ENCODE peak calls at places on chromosomes 1 and 21, in ten cellular contexts. One of them, this sample, is unnamed.

GRCh38 chr21:38599381-38599975 is 101.2 kb upstream of the ERG start:
- DNase-seq in pancreas: no peak
- DNase-seq in lung: no peak
- DNase-seq in NCI-H2081 treated with DMSO at 0.1 percent for 48 hours: no peak
- DNase-seq in EL: no peak
- DNase-seq in stimulated activated CD4-positive, alpha-beta T cell treated with anti-CD3 and anti-CD28 coated beads, Interleukin-4, amount 100 ng/mL, for 24 hours: no peak
- DNase-seq in RWPE1: no peak
- DNase-seq in T-cell: no peak
- DNase-seq in KBM-7: peak; percentile 4
- DNase-seq in activated CD4-positive, CD25-positive, alpha-beta regulatory T cell: no peak
- DNase-seq in this sample: no peak

GRCh38 chr1:119081267-119081666 is 59.2 kb downstream of the WARS2 start:
- DNase-seq in pancreas: no peak
- DNase-seq in lung: no peak
- DNase-seq in NCI-H2081 treated with DMSO at 0.1 percent for 48 hours: no peak
- DNase-seq in EL: peak; percentile 19
- DNase-seq in stimulated activated CD4-positive, alpha-beta T cell treated with anti-CD3 and anti-CD28 coated beads, Interleukin-4, amount 100 ng/mL, for 24 hours: no peak
- DNase-seq in RWPE1: no peak
- DNase-seq in T-cell: no peak
- DNase-seq in KBM-7: no peak
- DNase-seq in activated CD4-positive, CD25-positive, alpha-beta regulatory T cell: no peak
- DNase-seq in this sample: no peak

GRCh38 chr1:30332100-30333094 is 391.0 kb downstream of the MATN1 start:
- DNase-seq in pancreas: no peak
- DNase-seq in lung: peak; percentile 24
- DNase-seq in NCI-H2081 treated with DMSO at 0.1 percent for 48 hours: no peak
- DNase-seq in EL: no peak
- DNase-seq in stimulated activated CD4-positive, alpha-beta T cell treated with anti-CD3 and anti-CD28 coated beads, Interleukin-4, amount 100 ng/mL, for 24 hours: no peak
- DNase-seq in RWPE1: no peak
- DNase-seq in T-cell: no peak
- DNase-seq in KBM-7: no peak
- DNase-seq in activated CD4-positive, CD25-positive, alpha-beta regulatory T cell: no peak
- DNase-seq in this sample: no peak

GRCh38 chr1:100325415-100326324 is 26.6 kb upstream of the CDC14A start:
- DNase-seq in pancreas: no peak
- DNase-seq in lung: no peak
- DNase-seq in NCI-H2081 treated with DMSO at 0.1 percent for 48 hours: no peak
- DNase-seq in EL: no peak
- DNase-seq in stimulated activated CD4-positive, alpha-beta T cell treated with anti-CD3 and anti-CD28 coated beads, Interleukin-4, amount 100 ng/mL, for 24 hours: no peak
- DNase-seq in RWPE1: peak; percentile 5
- DNase-seq in T-cell: no peak
- DNase-seq in KBM-7: no peak
- DNase-seq in activated CD4-positive, CD25-positive, alpha-beta regulatory T cell: no peak
- DNase-seq in this sample: no peak

GRCh38 chr1:232635279-232635678 is 5.3 kb upstream of the SIPA1L2 start:
- DNase-seq in pancreas: no peak
- DNase-seq in lung: no peak
- DNase-seq in NCI-H2081 treated with DMSO at 0.1 percent for 48 hours: no peak
- DNase-seq in EL: no peak
- DNase-seq in stimulated activated CD4-positive, alpha-beta T cell treated with anti-CD3 and anti-CD28 coated beads, Interleukin-4, amount 100 ng/mL, for 24 hours: no peak
- DNase-seq in RWPE1: no peak
- DNase-seq in T-cell: no peak
- DNase-seq in KBM-7: no peak
- DNase-seq in activated CD4-positive, CD25-positive, alpha-beta regulatory T cell: no peak
- DNase-seq in this sample: no peak

GRCh38 chr1:93907718-93908117 is 1.5 kb downstream of the GCLM start:
- DNase-seq in pancreas: no peak
- DNase-seq in lung: no peak
- DNase-seq in NCI-H2081 treated with DMSO at 0.1 percent for 48 hours: no peak
- DNase-seq in EL: peak; percentile 71
- DNase-seq in stimulated activated CD4-positive, alpha-beta T cell treated with anti-CD3 and anti-CD28 coated beads, Interleukin-4, amount 100 ng/mL, for 24 hours: no peak
- DNase-seq in RWPE1: no peak
- DNase-seq in T-cell: no peak
- DNase-seq in KBM-7: no peak
- DNase-seq in activated CD4-positive, CD25-positive, alpha-beta regulatory T cell: no peak
- DNase-seq in this sample: peak; percentile 77

GRCh38 chr1:112673589-112674439 is 645 bp upstream of the MOV10 start:
- DNase-seq in pancreas: peak; percentile 27
- DNase-seq in lung: no peak
- DNase-seq in NCI-H2081 treated with DMSO at 0.1 percent for 48 hours: no peak
- DNase-seq in EL: peak; percentile 74
- DNase-seq in stimulated activated CD4-positive, alpha-beta T cell treated with anti-CD3 and anti-CD28 coated beads, Interleukin-4, amount 100 ng/mL, for 24 hours: no peak
- DNase-seq in RWPE1: peak; percentile 20
- DNase-seq in T-cell: no peak
- DNase-seq in KBM-7: peak; percentile 38
- DNase-seq in activated CD4-positive, CD25-positive, alpha-beta regulatory T cell: no peak
- DNase-seq in this sample: peak; percentile 79

GRCh38 chr1:19067912-19068638 is 111.6 kb upstream of the IFFO2 start:
- DNase-seq in pancreas: no peak
- DNase-seq in lung: no peak
- DNase-seq in NCI-H2081 treated with DMSO at 0.1 percent for 48 hours: no peak
- DNase-seq in EL: no peak
- DNase-seq in stimulated activated CD4-positive, alpha-beta T cell treated with anti-CD3 and anti-CD28 coated beads, Interleukin-4, amount 100 ng/mL, for 24 hours: no peak
- DNase-seq in RWPE1: no peak
- DNase-seq in T-cell: no peak
- DNase-seq in KBM-7: no peak
- DNase-seq in activated CD4-positive, CD25-positive, alpha-beta regulatory T cell: no peak
- DNase-seq in this sample: no peak

GRCh38 chr1:19468397-19468956 is 16.9 kb downstream of the CAPZB start:
- DNase-seq in pancreas: no peak
- DNase-seq in lung: no peak
- DNase-seq in NCI-H2081 treated with DMSO at 0.1 percent for 48 hours: no peak
- DNase-seq in EL: no peak
- DNase-seq in stimulated activated CD4-positive, alpha-beta T cell treated with anti-CD3 and anti-CD28 coated beads, Interleukin-4, amount 100 ng/mL, for 24 hours: peak; percentile 69
- DNase-seq in RWPE1: peak; percentile 65
- DNase-seq in T-cell: peak; percentile 55
- DNase-seq in KBM-7: peak; percentile 70
- DNase-seq in activated CD4-positive, CD25-positive, alpha-beta regulatory T cell: no peak
- DNase-seq in this sample: no peak

GRCh38 chr1:85330206-85330605 is 53.8 kb upstream of the BCL10 start:
- DNase-seq in pancreas: no peak
- DNase-seq in lung: peak; percentile 52
- DNase-seq in NCI-H2081 treated with DMSO at 0.1 percent for 48 hours: no peak
- DNase-seq in EL: peak; percentile 97
- DNase-seq in stimulated activated CD4-positive, alpha-beta T cell treated with anti-CD3 and anti-CD28 coated beads, Interleukin-4, amount 100 ng/mL, for 24 hours: no peak
- DNase-seq in RWPE1: peak; percentile 68
- DNase-seq in T-cell: no peak
- DNase-seq in KBM-7: no peak
- DNase-seq in activated CD4-positive, CD25-positive, alpha-beta regulatory T cell: no peak
- DNase-seq in this sample: peak; percentile 77

GRCh38 chr1:212302745-212303383 is 17.7 kb downstream of the PPP2R5A start:
- DNase-seq in pancreas: no peak
- DNase-seq in lung: no peak
- DNase-seq in NCI-H2081 treated with DMSO at 0.1 percent for 48 hours: no peak
- DNase-seq in EL: peak; percentile 22
- DNase-seq in stimulated activated CD4-positive, alpha-beta T cell treated with anti-CD3 and anti-CD28 coated beads, Interleukin-4, amount 100 ng/mL, for 24 hours: no peak
- DNase-seq in RWPE1: no peak
- DNase-seq in T-cell: no peak
- DNase-seq in KBM-7: no peak
- DNase-seq in activated CD4-positive, CD25-positive, alpha-beta regulatory T cell: no peak
- DNase-seq in this sample: peak; percentile 50

GRCh38 chr1:54372978-54373377 is 33.2 kb downstream of the SSBP3 start:
- DNase-seq in pancreas: no peak
- DNase-seq in lung: no peak
- DNase-seq in NCI-H2081 treated with DMSO at 0.1 percent for 48 hours: no peak
- DNase-seq in EL: no peak
- DNase-seq in stimulated activated CD4-positive, alpha-beta T cell treated with anti-CD3 and anti-CD28 coated beads, Interleukin-4, amount 100 ng/mL, for 24 hours: no peak
- DNase-seq in RWPE1: no peak
- DNase-seq in T-cell: no peak
- DNase-seq in KBM-7: peak; percentile 57
- DNase-seq in activated CD4-positive, CD25-positive, alpha-beta regulatory T cell: no peak
- DNase-seq in this sample: no peak